ENCODE peak calls at places on chromosomes 4 and X, in four cellular contexts. T is NCI-H1694 treated with DMSO at 0.1 percent for 48 hours; W is NCI-H1436; V is activated CD8-positive, alpha-beta memory T cell treated with anti-CD3 and anti-CD28 coated beads for 4 hours. J is an unnamed sample.

GRCh38 chr4:2253160-2254084 is 8.5 kb downstream of the MXD4 start:
- DNase-seq in T (no peak), W (no peak), V (no peak), J (no peak)

GRCh38 chr4:19455196-19455595 is 796.5 kb upstream of the SLIT2 start:
- DNase-seq in T (no peak), W (no peak), V (no peak), J (no peak)

GRCh38 chrX:51420610-51421009 is 75.8 kb downstream of the NUDT11 start:
- DNase-seq in T (peak), W (peak), V (no peak), J (no peak)

GRCh38 chrX:45230410-45230809 is 29.7 kb upstream of the DIPK2B start:
- DNase-seq in T (no peak), W (no peak), V (no peak), J (no peak)

GRCh38 chr4:30828290-30828926 is 108.2 kb downstream of the PCDH7 start:
- DNase-seq in T (no peak), W (no peak), V (no peak), J (no peak)

GRCh38 chr4:98092833-98093439 is 50.3 kb downstream of the STPG2 start:
- DNase-seq in T (no peak), W (no peak), V (no peak), J (no peak)

GRCh38 chr4:67014592-67014991 is 530.7 kb downstream of the CENPC start:
- DNase-seq in T (no peak), W (no peak), V (no peak), J (no peak)

GRCh38 chrX:44875185-44875489 is 2.1 kb downstream of the KDM6A start:
- DNase-seq in T (no peak), W (no peak), V (no peak), J (no peak)

GRCh38 chr4:83890231-83890630 is 354.3 kb downstream of the GPAT3 start:
- DNase-seq in T (no peak), W (no peak), V (no peak), J (no peak)

GRCh38 chrX:50769389-50770063 is 44.5 kb downstream of the SHROOM4 start:
- DNase-seq in T (no peak), W (no peak), V (no peak), J (no peak)

GRCh38 chr4:188839704-188840103 is 700.5 kb downstream of the TRIML1 start:
- DNase-seq in T (no peak), W (no peak), V (no peak), J (peak)

GRCh38 chr4:182883351-182883750 is 33.8 kb downstream of the DCTD start:
- DNase-seq in T (no peak), W (no peak), V (no peak), J (no peak)